ENCODE peak calls at places on chromosome 13, in five cellular contexts. Q, E, T, U and X are unnamed samples.

GRCh38 chr13:23159587-23160240 is 21.1 kb upstream of the SGCG start:
- DNase-seq in Q (no peak), E (no peak), T (peak), U (no peak), X (no peak)

GRCh38 chr13:103140001-103140671 is 73.9 kb upstream of the SLC10A2 start:
- DNase-seq in Q (peak), E (peak), T (peak), U (no peak), X (peak)

GRCh38 chr13:83019986-83020385 is 862.3 kb downstream of the SLITRK1 start:
- DNase-seq in Q (no peak), E (no peak), T (no peak), U (no peak), X (no peak)

GRCh38 chr13:97220151-97220900 is 1.8 kb upstream of the MBNL2 start:
- DNase-seq in Q (no peak), E (no peak), T (no peak), U (no peak), X (no peak)

GRCh38 chr13:106617561-106617960 is 49.6 kb upstream of the ARGLU1 start:
- DNase-seq in Q (no peak), E (no peak), T (no peak), U (no peak), X (no peak)

GRCh38 chr13:26019241-26019640 is 32.6 kb downstream of the SHISA2 start:
- DNase-seq in Q (no peak), E (no peak), T (no peak), U (peak), X (no peak)

GRCh38 chr13:111630411-111630810 is 310.0 kb downstream of the TEX29 start:
- DNase-seq in Q (no peak), E (no peak), T (no peak), U (peak), X (no peak)

GRCh38 chr13:60425332-60425731 is 28.3 kb downstream of the TDRD3 start:
- DNase-seq in Q (no peak), E (no peak), T (no peak), U (no peak), X (no peak)

GRCh38 chr13:38685974-38686571 is 804 bp upstream of the FREM2 start:
- DNase-seq in Q (no peak), E (no peak), T (peak), U (no peak), X (peak)

GRCh38 chr13:78372581-78372980 is 230.8 kb downstream of the POU4F1 start:
- DNase-seq in Q (no peak), E (no peak), T (no peak), U (no peak), X (no peak)

GRCh38 chr13:48564046-48564445 is 31.2 kb upstream of the RCBTB2 start:
- DNase-seq in Q (no peak), E (no peak), T (peak), U (no peak), X (no peak)

GRCh38 chr13:20964904-20965303 is 62.4 kb upstream of the XPO4 start:
- DNase-seq in Q (no peak), E (no peak), T (no peak), U (no peak), X (no peak)

GRCh38 chr13:33172911-33173310 is 112.6 kb downstream of the STARD13 start:
- DNase-seq in Q (no peak), E (no peak), T (no peak), U (no peak), X (no peak)

GRCh38 chr13:32791545-32792172 is 205.4 kb downstream of the PDS5B start:
- DNase-seq in Q (no peak), E (no peak), T (no peak), U (no peak), X (no peak)

GRCh38 chr13:113948034-113948742 is 25.7 kb downstream of the C13orf46 start:
- DNase-seq in Q (no peak), E (no peak), T (no peak), U (no peak), X (no peak)

GRCh38 chr13:107866666-107867623 is 348.4 kb downstream of the LIG4 start:
- DNase-seq in Q (no peak), E (peak), T (peak), U (peak), X (peak)

GRCh38 chr13:73228546-73228945 is 169.7 kb downstream of the KLF5 start:
- DNase-seq in Q (no peak), E (no peak), T (no peak), U (no peak), X (no peak)

GRCh38 chr13:42216422-42216735 is 55.6 kb upstream of the AKAP11 start:
- DNase-seq in Q (no peak), E (no peak), T (no peak), U (no peak), X (no peak)

GRCh38 chr13:97266734-97267417 is 44.7 kb downstream of the MBNL2 start:
- DNase-seq in Q (no peak), E (no peak), T (no peak), U (no peak), X (no peak)

GRCh38 chr13:102399791-102400618 is 1.8 kb downstream of the FGF14 start:
- DNase-seq in Q (no peak), E (no peak), T (peak), U (peak), X (no peak)

GRCh38 chr13:42255854-42256253 is 16.1 kb upstream of the AKAP11 start:
- DNase-seq in Q (no peak), E (no peak), T (no peak), U (no peak), X (no peak)

GRCh38 chr13:111437417-111437816 is 117.0 kb downstream of the TEX29 start:
- DNase-seq in Q (no peak), E (no peak), T (no peak), U (no peak), X (no peak)

GRCh38 chr13:108595416-108596257 is 33.8 kb upstream of the MYO16 start:
- DNase-seq in Q (no peak), E (no peak), T (no peak), U (no peak), X (no peak)

GRCh38 chr13:98576215-98576945 is 527 bp downstream of the STK24 start:
- DNase-seq in Q (no peak), E (peak), T (peak), U (no peak), X (peak)

GRCh38 chr13:39051157-39051556 is 12.9 kb downstream of the NHLRC3 start:
- DNase-seq in Q (peak), E (no peak), T (peak), U (no peak), X (no peak)

GRCh38 chr13:36193151-36193855 is 21.1 kb downstream of the SOHLH2 start:
- DNase-seq in Q (no peak), E (no peak), T (no peak), U (no peak), X (no peak)

GRCh38 chr13:93740334-93740733 is 513.7 kb downstream of the GPC6 start:
- DNase-seq in Q (no peak), E (no peak), T (peak), U (no peak), X (peak)

GRCh38 chr13:52195052-52195837 is 35.8 kb upstream of the NEK3 start:
- DNase-seq in Q (no peak), E (no peak), T (peak), U (peak), X (peak)

GRCh38 chr13:32426191-32426980 is 1.5 kb downstream of the N4BP2L1 start:
- DNase-seq in Q (no peak), E (no peak), T (no peak), U (no peak), X (no peak)

GRCh38 chr13:28819748-28820098 is 416 bp upstream of the MTUS2 start:
- DNase-seq in Q (no peak), E (peak), T (peak), U (peak), X (peak)

GRCh38 chr13:29369060-29369743 is 226.3 kb downstream of the SLC7A1 start:
- DNase-seq in Q (peak), E (no peak), T (peak), U (no peak), X (peak)

GRCh38 chr13:74987124-74987690 is 494.8 kb downstream of the TBC1D4 start:
- DNase-seq in Q (no peak), E (no peak), T (no peak), U (no peak), X (no peak)

GRCh38 chr13:101626925-101627555 is 174.6 kb downstream of the ITGBL1 start:
- DNase-seq in Q (no peak), E (no peak), T (no peak), U (no peak), X (no peak)

GRCh38 chr13:53781941-53782340 is 753.3 kb downstream of the OLFM4 start:
- DNase-seq in Q (no peak), E (no peak), T (no peak), U (no peak), X (no peak)

GRCh38 chr13:89514534-89515312 is 1832.8 kb upstream of the MIR17HG start:
- DNase-seq in Q (no peak), E (no peak), T (no peak), U (no peak), X (no peak)

DNA sequence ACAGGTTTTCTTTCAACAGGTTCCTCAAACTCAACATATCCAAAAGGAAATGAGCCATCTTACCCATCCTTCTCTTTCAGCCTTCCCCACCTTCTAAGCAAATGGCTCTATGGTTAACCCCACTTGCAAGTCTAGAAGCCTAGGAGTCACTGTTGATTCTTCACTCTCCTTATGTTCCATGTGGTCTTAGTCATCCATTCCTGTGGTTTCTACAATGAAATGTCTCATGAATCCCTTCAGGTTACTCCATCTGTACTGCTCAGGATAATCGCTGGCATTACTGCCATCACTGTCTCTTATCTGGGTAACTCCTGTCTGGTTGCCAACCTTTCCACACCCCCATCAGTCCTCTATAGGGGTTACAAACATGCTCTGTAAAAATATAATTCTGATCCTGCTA is 381.3 kb downstream of the ENOX1 start:
- DNase-seq in Q (no peak), E (no peak), T (no peak), U (no peak), X (no peak)
- TF ChIP-seq JUND in Q (no peak), E (no peak), T (peak), U (no peak), X (no peak)

DNA sequence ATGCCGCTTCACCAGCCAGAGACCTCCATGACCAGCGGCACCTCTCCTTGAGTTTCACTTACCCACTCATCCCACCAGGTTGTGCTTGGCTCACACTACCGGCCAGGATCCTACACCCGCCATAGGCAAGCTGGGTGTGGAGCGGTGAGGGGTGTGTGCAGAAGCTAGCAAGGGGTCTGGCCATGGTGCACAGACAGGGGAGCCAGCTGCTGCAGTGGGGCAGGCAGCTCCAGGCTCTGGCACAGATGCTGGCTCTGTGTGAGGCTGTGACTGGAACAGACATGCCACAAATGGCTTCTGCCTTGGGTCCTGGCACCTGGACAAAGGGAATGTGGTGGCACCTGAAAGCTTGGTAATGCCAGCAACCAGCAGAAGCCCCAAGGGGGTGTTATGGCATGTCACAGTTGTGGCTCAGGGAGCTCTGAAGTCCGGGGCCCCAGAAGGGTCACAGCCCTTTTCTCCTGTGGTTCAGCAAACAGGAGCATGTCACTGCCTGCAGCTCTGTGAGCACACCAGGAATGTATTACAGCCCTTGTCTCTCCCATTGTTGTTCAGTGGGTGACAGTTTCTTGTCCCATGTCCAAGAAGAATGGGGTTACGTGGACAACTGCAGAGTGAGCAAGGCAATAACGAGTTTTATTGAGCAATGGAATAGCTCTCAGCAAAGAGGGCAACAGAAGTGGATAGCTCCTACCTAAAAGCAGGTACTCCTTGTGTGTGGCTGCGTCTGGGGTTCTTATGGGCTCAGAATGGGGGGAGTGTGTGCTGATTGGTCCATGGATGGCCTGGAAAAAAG is 2791.0 kb upstream of the PCDH20 start:
- DNase-seq in Q (no peak), E (no peak), T (no peak), U (no peak), X (no peak)
- TF ChIP-seq JUND in Q (no peak), E (no peak), T (no peak), U (no peak), X (no peak)

DNA sequence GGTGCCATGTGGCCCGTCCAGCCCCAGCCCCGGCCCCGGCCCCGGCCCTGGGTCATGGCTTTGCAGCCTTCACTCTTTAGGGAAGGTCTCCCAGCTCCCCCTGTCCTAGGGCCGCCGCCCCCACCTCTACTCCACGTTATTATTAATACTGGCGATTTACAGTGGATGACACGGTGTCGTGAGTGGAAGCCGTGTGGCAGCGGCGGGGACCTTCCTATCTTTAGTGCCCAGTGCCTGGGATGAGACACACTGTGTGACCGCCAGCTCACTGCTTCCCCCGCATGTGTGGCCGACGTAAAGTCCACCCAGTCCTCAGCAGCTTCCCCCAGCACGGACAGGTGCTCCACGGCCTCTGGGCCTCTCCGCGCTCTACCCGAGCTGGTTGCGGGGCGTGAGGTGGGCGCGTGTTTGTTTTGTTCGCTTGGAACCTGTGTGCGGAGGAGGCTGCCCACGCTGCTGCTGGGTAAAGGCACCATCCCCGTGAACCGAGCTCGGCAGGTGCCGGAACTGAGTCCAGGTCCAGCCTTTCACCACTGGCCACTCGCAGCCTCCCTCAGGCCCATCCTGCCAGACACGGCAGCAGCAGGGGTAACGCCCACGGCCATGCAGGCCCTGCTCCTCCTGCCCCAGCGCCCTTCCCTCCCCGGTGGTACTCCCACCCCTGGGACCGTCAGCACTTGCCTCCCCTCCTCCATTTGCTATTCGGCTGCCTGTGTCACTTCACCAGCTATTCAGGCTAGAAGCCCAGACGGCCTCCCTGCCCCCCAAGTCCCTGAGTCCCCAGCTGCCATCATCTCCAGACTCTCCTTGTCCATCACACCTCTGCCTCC is 70.8 kb upstream of the MCF2L start:
- DNase-seq in Q (no peak), E (no peak), T (no peak), U (no peak), X (no peak)
- TF ChIP-seq JUND in Q (no peak), E (no peak), T (no peak), U (no peak), X (no peak)

GRCh38 chr13:66415444-66415843 is 814.7 kb downstream of the PCDH9 start:
- DNase-seq in Q (no peak), E (no peak), T (no peak), U (no peak), X (no peak)

GRCh38 chr13:66409542-66409941 is 820.6 kb downstream of the PCDH9 start:
- DNase-seq in Q (no peak), E (no peak), T (no peak), U (no peak), X (no peak)

GRCh38 chr13:66410314-66410713 is 819.8 kb downstream of the PCDH9 start:
- DNase-seq in Q (no peak), E (no peak), T (no peak), U (no peak), X (peak)

DNA sequence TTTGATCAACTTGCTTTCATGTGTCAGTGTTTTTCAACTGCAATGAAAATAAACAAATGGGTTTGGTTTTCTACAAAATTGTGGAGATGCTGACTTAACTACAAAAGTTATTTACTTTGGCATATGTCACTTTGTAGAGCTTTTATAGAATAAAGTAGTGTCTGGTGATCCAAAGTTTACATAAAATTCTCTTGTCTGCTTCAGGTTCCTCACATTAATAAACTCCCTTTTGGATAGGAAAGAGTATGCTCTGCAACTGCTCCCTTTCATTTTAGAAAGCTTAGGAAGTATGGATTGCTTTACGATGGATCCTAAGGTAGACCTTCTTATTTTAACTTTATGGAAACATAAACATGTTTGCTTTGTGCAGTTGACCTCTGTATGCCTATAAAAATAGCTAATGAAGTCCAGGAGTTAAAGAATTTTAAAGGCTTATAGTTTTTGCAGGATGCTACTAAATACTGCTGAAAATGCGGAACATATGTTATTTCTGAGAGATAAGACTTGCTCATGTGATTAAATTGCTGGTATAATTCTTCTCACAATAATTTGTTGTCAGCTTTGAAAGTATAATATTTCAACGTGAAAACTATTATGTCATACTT is 815.8 kb downstream of the PCDH9 start:
- DNase-seq in Q (no peak), E (no peak), T (no peak), U (no peak), X (no peak)
- TF ChIP-seq JUND in Q (no peak), E (no peak), T (no peak), U (no peak), X (no peak)